ENCODE peak calls at places on chromosomes 4 and X, in four cellular contexts. A is WTC11, E is HepG2, C is K562. V is an unnamed sample.

GRCh38 chr4:177322881-177323280 is 13.2 kb downstream of the NEIL3 start:
- DNase-seq in A (no peak), E (no peak), C (no peak), V (no peak)

GRCh38 chr4:15001248-15001824 is 945 bp upstream of the CPEB2 start:
- DNase-seq in A (peak), E (peak), C (peak), V (peak)

GRCh38 chr4:44100456-44100855 is 348.2 kb downstream of the KCTD8 start:
- DNase-seq in A (no peak), E (no peak), C (no peak), V (no peak)

GRCh38 chr4:151917145-151917775 is 156.5 kb upstream of the GATB start:
- DNase-seq in A (no peak), E (no peak), C (no peak), V (no peak)

GRCh38 chr4:172962564-172963353 is 205.9 kb upstream of the GALNT7 start:
- DNase-seq in A (no peak), E (no peak), C (no peak), V (peak)

GRCh38 chr4:98747659-98748091 is 89.3 kb upstream of the TSPAN5 start:
- DNase-seq in A (no peak), E (no peak), C (no peak), V (no peak)

GRCh38 chr4:165826166-165826565 is 46.9 kb upstream of the TLL1 start:
- DNase-seq in A (no peak), E (no peak), C (no peak), V (no peak)

GRCh38 chr4:123806057-123806456 is 409.5 kb downstream of the SPRY1 start:
- DNase-seq in A (no peak), E (no peak), C (no peak), V (no peak)

GRCh38 chr4:53119685-53120084 is 246.2 kb downstream of the SCFD2 start:
- DNase-seq in A (peak), E (peak), C (no peak), V (peak)

GRCh38 chr4:75834772-75835154 is 67.5 kb downstream of the PPEF2 start:
- DNase-seq in A (no peak), E (peak), C (no peak), V (no peak)

DNA sequence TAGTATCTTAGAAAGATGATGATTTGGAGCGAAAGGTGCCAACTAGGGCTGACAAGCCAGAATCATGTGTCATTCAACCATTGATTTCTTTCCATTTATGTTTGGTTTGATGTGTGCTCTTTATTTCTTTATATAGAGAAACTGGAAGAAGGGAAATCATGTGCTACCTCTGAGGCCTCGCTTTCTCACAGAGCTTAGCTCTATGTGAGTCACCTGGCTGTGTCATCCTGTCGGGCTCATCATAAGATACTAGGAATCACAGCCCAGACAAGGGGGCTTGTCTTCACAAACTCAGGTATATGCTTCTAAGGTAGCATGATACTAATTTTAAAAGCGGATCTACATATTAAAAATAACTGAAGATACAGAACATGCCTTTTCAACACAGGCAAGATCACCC is 81.7 kb upstream of the GPM6B start:
- DNase-seq in A (no peak), E (no peak), C (no peak), V (no peak)
- TF ChIP-seq ELF4 in A (no peak), E (no peak), C (no peak), V (no peak)

DNA sequence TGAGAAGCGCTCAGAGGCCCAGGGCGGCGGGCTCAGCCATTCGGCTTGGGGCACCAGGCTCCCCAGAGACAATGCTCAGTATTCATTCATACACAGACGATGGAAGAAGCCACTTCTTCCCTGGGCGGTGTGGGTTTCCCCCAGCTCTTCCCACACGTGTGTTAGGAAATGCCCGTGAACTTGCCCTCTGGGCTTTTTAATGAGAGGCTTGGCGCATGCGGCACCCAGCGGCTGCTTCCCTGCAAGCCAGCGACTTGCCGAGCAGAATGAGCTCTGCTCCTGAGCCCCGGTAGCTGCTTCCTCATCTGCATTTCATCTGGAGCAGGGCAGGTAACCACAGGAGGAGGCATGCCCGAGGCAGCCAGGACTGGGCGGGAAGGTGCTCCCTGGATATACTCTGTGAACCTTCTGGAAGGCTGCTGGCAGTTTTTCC is 178.6 kb downstream of the DCLK2 start:
- DNase-seq in A (peak), E (peak), C (no peak), V (no peak)
- TF ChIP-seq ELF4 in A (no peak), E (no peak), C (no peak), V (no peak)

GRCh38 chrX:72604112-72604511 is 31.5 kb upstream of the HDAC8 start:
- DNase-seq in A (no peak), E (no peak), C (no peak), V (no peak)

GRCh38 chrX:72604705-72605104 is 32.1 kb upstream of the HDAC8 start:
- DNase-seq in A (no peak), E (no peak), C (no peak), V (no peak)

DNA sequence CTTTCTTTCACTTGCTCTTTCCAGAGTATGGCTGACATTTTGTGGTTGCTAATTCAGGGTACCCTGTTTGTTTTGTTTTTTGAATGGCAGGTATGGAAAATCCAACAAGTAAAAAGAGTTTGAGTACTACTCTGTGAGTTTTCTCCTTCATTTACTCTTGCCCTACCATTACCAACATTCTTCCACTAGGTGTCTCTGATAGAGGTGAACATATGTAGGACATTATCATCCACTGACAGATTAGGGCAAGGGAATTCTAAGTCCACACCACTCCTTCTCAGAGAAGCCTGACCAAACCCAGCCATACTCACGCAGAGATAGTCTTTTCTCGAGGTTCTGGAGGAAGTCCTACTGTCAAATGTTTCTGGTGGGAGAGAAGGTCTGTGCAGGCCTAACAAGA is 36.7 kb upstream of the HDAC8 start:
- DNase-seq in A (no peak), E (peak), C (peak), V (peak)
- TF ChIP-seq ELF4 in A (no peak), E (no peak), C (no peak), V (no peak)

GRCh38 chr4:188911707-188912106 is 772.5 kb downstream of the TRIML1 start:
- DNase-seq in A (no peak), E (no peak), C (no peak), V (no peak)

GRCh38 chr4:188905248-188905647 is 766.0 kb downstream of the TRIML1 start:
- DNase-seq in A (no peak), E (no peak), C (no peak), V (no peak)

GRCh38 chr4:188915175-188915574 is 775.9 kb downstream of the TRIML1 start:
- DNase-seq in A (no peak), E (no peak), C (no peak), V (no peak)

DNA sequence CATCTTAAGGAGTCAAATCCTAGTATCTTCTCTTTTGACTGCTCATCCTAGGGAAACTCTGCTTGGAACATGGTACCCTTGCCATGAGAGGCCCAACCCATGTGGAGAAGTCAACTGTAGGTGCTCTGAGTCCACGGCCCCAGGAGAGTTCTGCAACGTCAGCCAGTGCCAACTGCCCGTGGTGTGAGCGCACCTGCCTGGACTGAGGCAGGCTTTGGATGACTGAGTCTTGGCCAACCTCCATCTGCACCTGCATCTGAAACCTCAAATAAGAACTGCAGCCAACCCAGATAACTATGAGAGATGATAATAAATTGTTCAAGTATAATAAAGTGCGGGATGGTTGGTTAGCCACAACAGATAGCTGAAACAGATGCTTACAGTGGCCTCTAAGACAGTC is 772.0 kb downstream of the TRIML1 start:
- DNase-seq in A (no peak), E (no peak), C (no peak), V (no peak)
- TF ChIP-seq ELF4 in A (no peak), E (no peak), C (no peak), V (no peak)

GRCh38 chrX:150258463-150259430 is 104.4 kb upstream of the MAMLD1 start:
- DNase-seq in A (no peak), E (no peak), C (no peak), V (no peak)
- TF ChIP-seq ELF4 in A (no peak), E (no peak), C (no peak), V (no peak)

GRCh38 chrX:15769300-15769954 is 20.9 kb upstream of the ZRSR2 start:
- DNase-seq in A (no peak), E (no peak), C (no peak), V (no peak)
- TF ChIP-seq ELF4 in A (no peak), E (no peak), C (no peak), V (no peak)

GRCh38 chr4:118557298-118557851 is 127.8 kb upstream of the METTL14 start:
- DNase-seq in A (no peak), E (no peak), C (peak), V (no peak)
- TF ChIP-seq ELF4 in A (no peak), E (no peak), C (no peak), V (no peak)

GRCh38 chrX:110558406-110558805 is 199.8 kb downstream of the RTL9 start:
- DNase-seq in A (no peak), E (no peak), C (no peak), V (no peak)
- TF ChIP-seq ELF4 in A (no peak), E (no peak), C (no peak), V (no peak)

GRCh38 chr4:77095101-77095826 is 19.5 kb upstream of the CCNI start:
- DNase-seq in A (peak), E (peak), C (peak), V (peak)
- TF ChIP-seq ELF4 in A (no peak), E (no peak), C (no peak), V (no peak)

GRCh38 chrX:66200855-66201795 is 37.1 kb downstream of the HEPH start:
- DNase-seq in A (no peak), E (no peak), C (no peak), V (no peak)
- TF ChIP-seq ELF4 in A (no peak), E (no peak), C (no peak), V (no peak)

V was measured in HEK293T.